ENCODE peak calls at places on chromosome 12, in four cellular contexts. One of them, this sample, is unnamed.

GRCh38 chr12:44647891-44648690 is 228.0 kb downstream of the NELL2 start:
- DNase-seq in LoVo: no peak
- DNase-seq in fibroblast of mammary gland: no peak
- DNase-seq in AG20443: no peak
- DNase-seq in this sample: no peak

GRCh38 chr12:70590549-70591226 is 46.5 kb downstream of the PTPRB start:
- DNase-seq in LoVo: no peak
- DNase-seq in fibroblast of mammary gland: no peak
- DNase-seq in AG20443: no peak
- DNase-seq in this sample: no peak

GRCh38 chr12:11500222-11500860 is 105.0 kb upstream of the PRB2 start:
- DNase-seq in LoVo: peak
- DNase-seq in fibroblast of mammary gland: peak
- DNase-seq in AG20443: peak
- DNase-seq in this sample: peak

GRCh38 chr12:7354521-7354920 is 50.6 kb downstream of the ACSM4 start:
- DNase-seq in LoVo: no peak
- DNase-seq in fibroblast of mammary gland: peak
- DNase-seq in AG20443: no peak
- DNase-seq in this sample: no peak

GRCh38 chr12:120922279-120922678 is 18.1 kb upstream of the SPPL3 start:
- DNase-seq in LoVo: no peak
- DNase-seq in fibroblast of mammary gland: no peak
- DNase-seq in AG20443: no peak
- DNase-seq in this sample: no peak

GRCh38 chr12:102407776-102408486 is 72.4 kb downstream of the IGF1 start:
- DNase-seq in LoVo: peak
- DNase-seq in fibroblast of mammary gland: peak
- DNase-seq in AG20443: peak
- DNase-seq in this sample: no peak

GRCh38 chr12:104886418-104887401 is 71.4 kb downstream of the SLC41A2 start:
- DNase-seq in LoVo: peak
- DNase-seq in fibroblast of mammary gland: peak
- DNase-seq in AG20443: no peak
- DNase-seq in this sample: no peak

GRCh38 chr12:89161553-89161952 is 190.7 kb downstream of the DUSP6 start:
- DNase-seq in LoVo: no peak
- DNase-seq in fibroblast of mammary gland: no peak
- DNase-seq in AG20443: no peak
- DNase-seq in this sample: no peak

GRCh38 chr12:26204612-26205289 is 9.4 kb downstream of the SSPN start:
- DNase-seq in LoVo: no peak
- DNase-seq in fibroblast of mammary gland: peak
- DNase-seq in AG20443: peak
- DNase-seq in this sample: no peak

GRCh38 chr12:126874427-126875026 is 1392.4 kb upstream of the TMEM132C start:
- DNase-seq in LoVo: peak
- DNase-seq in fibroblast of mammary gland: peak
- DNase-seq in AG20443: peak
- DNase-seq in this sample: no peak

GRCh38 chr12:76144253-76144564 is 59.7 kb upstream of the NAP1L1 start:
- DNase-seq in LoVo: no peak
- DNase-seq in fibroblast of mammary gland: peak
- DNase-seq in AG20443: no peak
- DNase-seq in this sample: no peak

GRCh38 chr12:122051231-122051876 is 27.2 kb upstream of the MLXIP start:
- DNase-seq in LoVo: no peak
- DNase-seq in fibroblast of mammary gland: peak
- DNase-seq in AG20443: no peak
- DNase-seq in this sample: no peak

GRCh38 chr12:79766705-79767464 is 76.1 kb upstream of the PAWR start:
- DNase-seq in LoVo: no peak
- DNase-seq in fibroblast of mammary gland: no peak
- DNase-seq in AG20443: no peak
- DNase-seq in this sample: no peak

This sample was measured in LNCaP clone FGC.